ENCODE peak calls at places on chromosomes 12 and 14, in four cellular contexts. B is H1, Z is SK-N-SH, G is GM12878. N is an unnamed sample.
A peak's percentile ranks its signal among the peaks of the same experiment; 100 is the strongest.

GRCh38 chr12:44915958-44916357 is 39.8 kb upstream of the NELL2 start:
- DNase-seq in Z (no peak), B (no peak), G (no peak), N (no peak)

GRCh38 chr14:104238424-104239184 is 100.2 kb downstream of the KIF26A start:
- DNase-seq in B (peak; percentile 16), G (no peak), Z (no peak), N (no peak)

GRCh38 chr12:42407306-42407705 is 81.3 kb downstream of the PPHLN1 start:
- DNase-seq in Z (no peak), G (no peak), B (no peak), N (no peak)

GRCh38 chr14:74265312-74265965 is 26.2 kb downstream of the VSX2 start:
- DNase-seq in Z (no peak), B (no peak), G (no peak), N (no peak)

GRCh38 chr12:16036073-16036472 is 124.9 kb downstream of the DERA start:
- DNase-seq in G (no peak), Z (no peak), B (no peak), N (no peak)

GRCh38 chr12:19033244-19033643 is 96.3 kb upstream of the PLEKHA5 start:
- DNase-seq in G (no peak), B (no peak), Z (no peak), N (no peak)

GRCh38 chr12:31323466-31324115 is 2.4 kb downstream of the SINHCAF start:
- DNase-seq in B (peak; percentile 67), Z (no peak), G (no peak), N (no peak)

GRCh38 chr14:75628816-75629215 is 31.9 kb downstream of the ERG28 start:
- DNase-seq in Z (no peak), B (no peak), G (no peak), N (no peak)

GRCh38 chr14:35741345-35742031 is 67.6 kb downstream of the RALGAPA1 start:
- DNase-seq in Z (no peak), G (no peak), B (no peak), N (no peak)

GRCh38 chr12:104670439-104671406 is 214.0 kb downstream of the CHST11 start:
- DNase-seq in B (no peak), Z (no peak), G (peak; percentile 33), N (peak; percentile 16)

GRCh38 chr12:13144266-13144828 is 40.9 kb upstream of the GSG1 start:
- DNase-seq in G (no peak), B (no peak), Z (no peak), N (no peak)

GRCh38 chr12:34406228-34406995 is 384.1 kb downstream of the ALG10 start:
- DNase-seq in G (no peak), Z (peak; percentile 0), B (no peak), N (no peak)

GRCh38 chr12:74906224-74906623 is 303.4 kb downstream of the KCNC2 start:
- DNase-seq in Z (no peak), G (no peak), B (no peak), N (no peak)

GRCh38 chr14:95146079-95146771 is 11.1 kb downstream of the DICER1 start:
- DNase-seq in B (no peak), Z (no peak), G (no peak), N (no peak)

GRCh38 chr12:122168492-122168891 is 5.5 kb downstream of the IL31 start:
- DNase-seq in G (no peak), Z (no peak), B (no peak), N (no peak)

GRCh38 chr12:56084958-56085543 is 5.1 kb downstream of the ERBB3 start:
- DNase-seq in G (no peak), Z (no peak), B (peak; percentile 75), N (no peak)

GRCh38 chr12:69566603-69567002 is 18.7 kb upstream of the CCT2 start:
- DNase-seq in G (no peak), B (no peak), Z (no peak), N (no peak)

GRCh38 chr14:91367173-91368171 is 50.1 kb downstream of the CCDC88C start:
- DNase-seq in G (peak; percentile 82), B (no peak), Z (no peak), N (no peak)

GRCh38 chr14:50775357-50775756 is 55.6 kb downstream of the NIN start:
- DNase-seq in Z (no peak), G (no peak), B (no peak), N (no peak)

GRCh38 chr14:20680843-20681347 is 3.5 kb upstream of the RNASE4 start:
- DNase-seq in B (no peak), G (no peak), Z (no peak), N (no peak)

GRCh38 chr12:65879878-65880277 is 55.6 kb downstream of the HMGA2 start:
- DNase-seq in Z (no peak), B (no peak), G (no peak), N (no peak)

GRCh38 chr12:24072302-24072701 is 122.8 kb upstream of the SOX5 start:
- DNase-seq in G (no peak), B (no peak), Z (no peak), N (no peak)

GRCh38 chr14:43792980-43793379 is 714.1 kb downstream of the FSCB start:
- DNase-seq in B (no peak), G (no peak), Z (no peak), N (no peak)

GRCh38 chr12:92107621-92108131 is 38.0 kb downstream of the BTG1 start:
- DNase-seq in G (no peak), B (no peak), Z (peak; percentile 55), N (no peak)

GRCh38 chr14:29741909-29742401 is 185.7 kb downstream of the PRKD1 start:
- DNase-seq in Z (no peak), B (no peak), G (no peak), N (no peak)

GRCh38 chr12:80442426-80443222 is 1.4 kb upstream of the PTPRQ start:
- DNase-seq in B (no peak), Z (no peak), G (no peak), N (no peak)

GRCh38 chr12:20250761-20251160 is 117.6 kb upstream of the PDE3A start:
- DNase-seq in B (no peak), G (no peak), Z (no peak), N (no peak)

GRCh38 chr14:22871962-22872832 is 657 bp downstream of the LRP10 start:
- DNase-seq in Z (peak; percentile 83), G (no peak), B (peak; percentile 94), N (peak; percentile 64)

GRCh38 chr14:74618078-74618952 is 6.3 kb upstream of the LTBP2 start:
- DNase-seq in Z (no peak), G (no peak), B (no peak), N (peak; percentile 88)

GRCh38 chr14:94010625-94011024 is 13.5 kb downstream of the CCDC197 start:
- DNase-seq in Z (no peak), B (no peak), G (no peak), N (no peak)
- H3K9ac ChIP-seq in Z (no peak overlapping the region), B (no peak overlapping the region), G (no peak overlapping the region), N (no peak overlapping the region)

GRCh38 chr12:11795192-11795909 is 145.9 kb downstream of the ETV6 start:
- DNase-seq in Z (no peak), B (no peak), G (no peak), N (peak; percentile 18)
- TF ChIP-seq MAX in Z (no peak), B (no peak), G (no peak), N (no peak)

GRCh38 chr12:89163918-89164317 is 188.4 kb downstream of the DUSP6 start:
- DNase-seq in B (no peak), G (no peak), Z (no peak), N (no peak)
- H3K4me1 ChIP-seq in B (peaks cover 2% of the 10 kb centered on the region), G (peaks cover 3% of the 10 kb centered on the region), Z (peaks cover 42% of the 10 kb centered on the region), N (peaks cover 4% of the 10 kb centered on the region)

GRCh38 chr12:70643927-70644326 is 6.7 kb upstream of the PTPRB start:
- DNase-seq in B (no peak), G (no peak), Z (no peak), N (no peak)
- H3K9ac ChIP-seq in B (no peak overlapping the region), G (no peak overlapping the region), Z (no peak overlapping the region), N (no peak overlapping the region)

DNA sequence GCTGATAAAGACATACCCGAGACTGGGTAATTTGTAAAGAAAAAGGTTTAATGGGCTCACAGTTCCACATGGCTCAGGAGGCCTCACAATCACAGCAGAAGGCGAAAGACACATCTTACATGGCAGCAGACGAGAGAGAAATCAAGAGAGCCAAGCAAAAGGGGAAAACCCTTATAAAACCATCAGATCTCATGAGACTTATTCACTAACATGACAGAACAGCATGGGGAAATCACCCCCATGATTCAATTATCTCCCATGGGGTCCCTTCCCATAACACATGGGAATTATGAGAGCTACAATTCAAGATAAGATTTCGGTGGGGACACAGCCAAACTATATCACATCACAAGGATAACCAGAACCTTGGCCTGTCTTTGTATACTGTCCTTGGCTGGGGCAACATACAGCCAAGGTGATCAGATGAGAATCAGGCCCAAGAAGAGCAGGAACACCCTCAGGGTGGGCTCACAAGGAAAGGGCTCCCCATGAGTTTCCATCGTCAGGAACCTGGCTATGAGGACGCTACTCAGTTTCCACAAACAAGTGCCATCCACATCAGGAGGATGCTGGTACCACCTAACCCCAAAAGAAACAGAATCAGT is 152.7 kb downstream of the FOXN3 start:
- DNase-seq in G (no peak), B (no peak), Z (no peak), N (no peak)
- TF ChIP-seq MAX in G (no peak), B (no peak), Z (no peak), N (no peak)

DNA sequence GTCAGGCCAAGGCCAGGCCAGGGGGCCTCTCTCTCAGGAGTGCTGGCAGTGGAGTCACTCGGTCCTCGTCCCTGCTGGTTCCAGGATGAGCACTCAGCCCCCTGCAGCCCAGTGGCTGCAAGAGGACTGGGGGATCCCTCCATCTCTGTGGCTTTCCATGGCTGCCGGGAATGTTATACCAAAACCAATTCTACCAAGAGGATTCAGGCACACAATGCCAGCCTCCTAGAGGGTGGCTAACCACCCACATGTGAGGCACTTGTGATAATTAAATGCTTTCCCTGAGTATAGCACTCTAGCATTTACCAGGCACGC is 21.9 kb downstream of the ASB2 start:
- DNase-seq in G (no peak), Z (no peak), B (no peak), N (no peak)
- H3K4me1 ChIP-seq in G (peaks cover 69% of the 10 kb centered on the region), Z (peaks cover 9% of the 10 kb centered on the region), B (peaks cover 10% of the 10 kb centered on the region), N (peaks cover 74% of the 10 kb centered on the region)

GRCh38 chr12:109803678-109804077 is 29.5 kb downstream of the TRPV4 start:
- DNase-seq in G (no peak), B (no peak), Z (no peak), N (no peak)
- H3K9ac ChIP-seq in G (no peak overlapping the region), B (no peak overlapping the region), Z (no peak overlapping the region), N (no peak overlapping the region)

GRCh38 chr12:123268850-123269249 is 2.8 kb downstream of the CDK2AP1 start:
- DNase-seq in G (no peak), Z (peak; percentile 34), B (no peak), N (no peak)

GRCh38 chr12:123267991-123268843 is 3.4 kb downstream of the CDK2AP1 start:
- DNase-seq in B (no peak), Z (peak; percentile 85), G (no peak), N (no peak)

GRCh38 chr12:123270380-123271181 is 1.1 kb downstream of the CDK2AP1 start:
- DNase-seq in G (no peak), Z (peak; percentile 57), B (peak; percentile 59), N (no peak)

GRCh38 chr12:123269980-123270379 is 1.7 kb downstream of the CDK2AP1 start:
- DNase-seq in B (peak; percentile 60), G (no peak), Z (peak; percentile 41), N (no peak)

GRCh38 chr12:123269395-123269892 is 2.2 kb downstream of the CDK2AP1 start:
- DNase-seq in B (peak; percentile 81), Z (peak; percentile 95), G (no peak), N (no peak)
- TF ChIP-seq MAX in B (peak; percentile 39), Z (no peak), G (no peak), N (no peak)

GRCh38 chr14:93115069-93115919 is 431 bp downstream of the ITPK1 start:
- DNase-seq in G (peak; percentile 33), B (peak; percentile 84), Z (peak; percentile 94), N (peak; percentile 51)
- H3K4me1 ChIP-seq in G (peaks cover 13% of the 10 kb centered on the region), B (peaks cover 17% of the 10 kb centered on the region), Z (no peaks in the 10 kb centered on the region), N (peaks cover 34% of the 10 kb centered on the region)

GRCh38 chr12:94593822-94594442 is 56.4 kb downstream of the TMCC3 start:
- DNase-seq in B (no peak), Z (no peak), G (peak; percentile 15), N (no peak)
- H3K9ac ChIP-seq in B (no peak overlapping the region), Z (no peak overlapping the region), G (no peak overlapping the region), N (no peak overlapping the region)

N was measured in HCT116.